ENCODE peak calls at places on chromosomes 3 and 15, in ten cellular contexts. F, V, I, T, J, K, B, Y, U and M are unnamed samples.

GRCh38 chr3:141203866-141204265 is 27.8 kb upstream of the PXYLP1 start:
- DNase-seq in F (no peak), V (no peak), I (no peak), T (no peak), J (no peak), K (no peak), B (no peak), Y (no peak), U (no peak), M (no peak)

GRCh38 chr3:197380786-197381185 is 82.4 kb upstream of the DLG1 start:
- DNase-seq in F (no peak), V (no peak), I (no peak), T (no peak), J (no peak), K (no peak), B (no peak), Y (no peak), U (no peak), M (no peak)

GRCh38 chr3:140972833-140973232 is 31.2 kb downstream of the SLC25A36 start:
- DNase-seq in F (peak), V (no peak), I (peak), T (no peak), J (peak), K (no peak), B (no peak), Y (peak), U (no peak), M (peak)

GRCh38 chr3:4394048-4394447 is 73.0 kb downstream of the SUMF1 start:
- DNase-seq in F (no peak), V (no peak), I (no peak), T (no peak), J (peak), K (peak), B (no peak), Y (no peak), U (peak), M (no peak)

GRCh38 chr15:55475842-55476241 is 32.2 kb downstream of the DNAAF4 start:
- DNase-seq in F (no peak), V (no peak), I (no peak), T (no peak), J (no peak), K (no peak), B (no peak), Y (no peak), U (no peak), M (peak)

GRCh38 chr3:14213066-14213774 is 34.6 kb downstream of the LSM3 start:
- DNase-seq in F (no peak), V (no peak), I (no peak), T (no peak), J (no peak), K (no peak), B (no peak), Y (no peak), U (no peak), M (no peak)

GRCh38 chr3:47867451-47868017 is 64.6 kb downstream of the DHX30 start:
- DNase-seq in F (no peak), V (no peak), I (no peak), T (no peak), J (no peak), K (no peak), B (no peak), Y (no peak), U (no peak), M (no peak)

GRCh38 chr3:193008654-193009053 is 91.0 kb upstream of the MB21D2 start:
- DNase-seq in F (no peak), V (no peak), I (no peak), T (no peak), J (no peak), K (no peak), B (no peak), Y (no peak), U (no peak), M (no peak)

GRCh38 chr3:192887047-192887446 is 30.6 kb downstream of the MB21D2 start:
- DNase-seq in F (no peak), V (no peak), I (no peak), T (no peak), J (peak), K (peak), B (no peak), Y (peak), U (no peak), M (no peak)

GRCh38 chr3:29236441-29236840 is 44.4 kb upstream of the RBMS3 start:
- DNase-seq in F (no peak), V (no peak), I (no peak), T (no peak), J (no peak), K (no peak), B (peak), Y (no peak), U (no peak), M (no peak)

GRCh38 chr3:184379375-184380209 is at the start of gene CHRD:
- DNase-seq in F (no peak), V (no peak), I (no peak), T (peak), J (no peak), K (no peak), B (no peak), Y (no peak), U (no peak), M (peak)

GRCh38 chr3:9230596-9230995 is 18.9 kb downstream of the SRGAP3 start:
- DNase-seq in F (no peak), V (no peak), I (no peak), T (no peak), J (peak), K (no peak), B (no peak), Y (no peak), U (no peak), M (no peak)

GRCh38 chr3:195139876-195140240 is 131.1 kb downstream of the XXYLT1 start:
- DNase-seq in F (no peak), V (no peak), I (no peak), T (no peak), J (no peak), K (no peak), B (no peak), Y (peak), U (no peak), M (no peak)

GRCh38 chr15:101070502-101071273 is 151.5 kb downstream of the LRRK1 start:
- DNase-seq in F (peak), V (no peak), I (no peak), T (no peak), J (peak), K (no peak), B (peak), Y (peak), U (no peak), M (no peak)

GRCh38 chr15:31295660-31296059 is 31.0 kb upstream of the KLF13 start:
- DNase-seq in F (no peak), V (no peak), I (no peak), T (no peak), J (no peak), K (no peak), B (no peak), Y (no peak), U (no peak), M (no peak)

GRCh38 chr3:196590279-196590678 is 21.8 kb downstream of the FBXO45 start:
- DNase-seq in F (no peak), V (no peak), I (no peak), T (no peak), J (no peak), K (no peak), B (no peak), Y (no peak), U (no peak), M (no peak)

GRCh38 chr15:77519540-77519939 is 98.9 kb downstream of the HMG20A start:
- DNase-seq in F (no peak), V (no peak), I (no peak), T (no peak), J (no peak), K (no peak), B (no peak), Y (no peak), U (no peak), M (no peak)

GRCh38 chr3:1664266-1664665 is 434.4 kb upstream of the CNTN4 start:
- DNase-seq in F (no peak), V (no peak), I (no peak), T (no peak), J (no peak), K (no peak), B (no peak), Y (no peak), U (no peak), M (no peak)
- TF ChIP-seq CTCF in F (no peak), V (no peak), I (no peak), T (no peak), J (no peak), K (no peak), B (no peak), Y (no peak), U (no peak), M (no peak)

GRCh38 chr15:45785897-45786296 is 151.1 kb downstream of the SQOR start:
- DNase-seq in F (no peak), V (no peak), I (no peak), T (no peak), J (no peak), K (no peak), B (no peak), Y (no peak), U (no peak), M (no peak)

GRCh38 chr15:45784656-45785055 is 149.8 kb downstream of the SQOR start:
- DNase-seq in F (no peak), V (no peak), I (no peak), T (no peak), J (no peak), K (no peak), B (no peak), Y (peak), U (no peak), M (no peak)

GRCh38 chr15:45777781-45778180 is 143.0 kb downstream of the SQOR start:
- DNase-seq in F (no peak), V (no peak), I (no peak), T (no peak), J (no peak), K (no peak), B (no peak), Y (no peak), U (no peak), M (no peak)

GRCh38 chr15:45776772-45777171 is 141.9 kb downstream of the SQOR start:
- DNase-seq in F (no peak), V (no peak), I (no peak), T (no peak), J (no peak), K (no peak), B (no peak), Y (no peak), U (no peak), M (no peak)

DNA sequence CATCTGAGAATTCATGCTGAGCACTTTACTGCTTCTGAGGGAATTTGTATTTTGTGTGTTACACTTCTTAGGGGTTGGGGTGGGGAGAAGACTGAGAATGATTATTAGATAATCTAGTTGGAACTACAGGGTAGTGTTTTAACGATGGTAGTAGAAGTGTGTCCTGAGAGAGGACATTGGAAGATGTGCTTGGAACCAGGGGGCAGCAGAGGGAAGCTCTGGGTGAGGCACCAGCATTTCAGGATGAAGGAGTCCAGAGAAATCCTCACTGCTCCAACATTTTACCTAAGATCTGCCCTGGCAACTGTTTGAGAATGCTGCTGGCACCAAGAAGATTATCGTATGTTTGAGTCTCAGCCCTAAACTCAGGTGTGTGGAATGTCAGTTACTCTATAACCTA is 145.5 kb downstream of the SQOR start:
- DNase-seq in F (no peak), V (no peak), I (no peak), T (no peak), J (no peak), K (no peak), B (no peak), Y (no peak), U (no peak), M (no peak)
- TF ChIP-seq CTCF in F (no peak), V (no peak), I (no peak), T (no peak), J (no peak), K (no peak), B (no peak), Y (peak), U (no peak), M (no peak)

GRCh38 chr15:89299896-89300295 is 34.7 kb downstream of the POLG start:
- DNase-seq in F (peak), V (no peak), I (no peak), T (no peak), J (peak), K (no peak), B (no peak), Y (peak), U (no peak), M (no peak)
- TF ChIP-seq CTCF in F (peak), V (no peak), I (no peak), T (no peak), J (peak), K (no peak), B (peak), Y (peak), U (no peak), M (no peak)

GRCh38 chr3:58387650-58388546 is 45.7 kb downstream of the PDHB start:
- DNase-seq in F (no peak), V (no peak), I (no peak), T (no peak), J (no peak), K (no peak), B (no peak), Y (no peak), U (no peak), M (no peak)

GRCh38 chr3:58388550-58389061 is 45.0 kb downstream of the PDHB start:
- DNase-seq in F (peak), V (no peak), I (no peak), T (no peak), J (peak), K (no peak), B (peak), Y (peak), U (no peak), M (no peak)

GRCh38 chr3:58384381-58385090 is 49.1 kb downstream of the PDHB start:
- DNase-seq in F (no peak), V (no peak), I (no peak), T (no peak), J (no peak), K (no peak), B (no peak), Y (no peak), U (no peak), M (no peak)

GRCh38 chr3:58383904-58384303 is 49.7 kb downstream of the PDHB start:
- DNase-seq in F (peak), V (no peak), I (no peak), T (no peak), J (peak), K (no peak), B (peak), Y (peak), U (no peak), M (no peak)

DNA sequence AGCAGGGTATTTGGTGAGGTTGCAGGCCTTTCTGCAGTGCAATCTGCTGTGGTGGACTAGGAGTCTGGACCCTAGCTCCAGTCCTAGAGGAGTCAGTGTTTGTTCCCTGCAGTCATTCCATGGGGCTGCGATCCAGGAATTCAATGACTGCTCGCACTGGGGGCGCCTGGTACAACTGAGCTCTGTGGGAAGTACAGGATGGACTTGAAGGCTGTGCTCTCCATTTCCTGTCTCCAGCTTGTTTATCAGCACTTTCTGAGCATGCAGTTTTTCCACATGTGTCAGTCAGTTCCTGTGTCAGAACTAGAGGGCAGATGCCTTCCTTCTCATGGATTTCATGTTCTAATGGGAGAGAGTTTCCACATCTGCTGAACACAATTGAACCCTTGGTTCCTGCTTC is 46.7 kb downstream of the PDHB start:
- DNase-seq in F (no peak), V (peak), I (no peak), T (no peak), J (peak), K (peak), B (peak), Y (no peak), U (peak), M (no peak)
- TF ChIP-seq CTCF in F (no peak), V (no peak), I (no peak), T (no peak), J (no peak), K (no peak), B (no peak), Y (no peak), U (no peak), M (no peak)

DNA sequence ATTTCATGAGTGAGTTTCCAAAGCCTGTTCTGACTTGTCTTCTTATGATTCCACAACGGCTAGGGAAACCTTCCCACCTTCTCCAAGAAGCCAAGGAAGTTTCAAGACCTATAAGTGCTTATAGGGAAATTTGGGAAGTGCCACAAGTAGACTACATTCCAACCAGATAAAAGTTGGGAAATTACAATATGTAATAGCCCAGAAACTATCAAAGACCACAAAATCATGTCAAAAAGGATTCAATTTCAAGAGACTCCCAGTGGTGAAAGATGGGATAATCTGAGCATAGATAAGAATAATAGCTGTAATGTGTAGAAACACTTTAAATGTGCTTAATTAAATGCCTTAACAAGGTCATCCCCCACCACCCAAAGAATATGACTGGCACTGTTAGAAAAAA is 169.2 kb upstream of the SLC2A2 start:
- DNase-seq in F (no peak), V (no peak), I (no peak), T (no peak), J (peak), K (no peak), B (no peak), Y (no peak), U (no peak), M (no peak)
- TF ChIP-seq CTCF in F (peak), V (peak), I (no peak), T (no peak), J (no peak), K (no peak), B (no peak), Y (peak), U (no peak), M (no peak)

GRCh38 chr15:89492934-89493631 is 3.3 kb downstream of the RHCG start:
- DNase-seq in F (no peak), V (no peak), I (no peak), T (no peak), J (no peak), K (no peak), B (no peak), Y (no peak), U (no peak), M (no peak)

GRCh38 chr15:89496155-89497098 is at the start of gene RHCG:
- DNase-seq in F (no peak), V (peak), I (peak), T (peak), J (peak), K (no peak), B (no peak), Y (no peak), U (peak), M (peak)

GRCh38 chr15:89494006-89494405 is 2.4 kb downstream of the RHCG start:
- DNase-seq in F (no peak), V (no peak), I (no peak), T (no peak), J (no peak), K (no peak), B (no peak), Y (no peak), U (no peak), M (no peak)

GRCh38 chr15:89495638-89496145 is 691 bp downstream of the RHCG start:
- DNase-seq in F (no peak), V (no peak), I (no peak), T (no peak), J (no peak), K (no peak), B (no peak), Y (peak), U (no peak), M (no peak)

DNA sequence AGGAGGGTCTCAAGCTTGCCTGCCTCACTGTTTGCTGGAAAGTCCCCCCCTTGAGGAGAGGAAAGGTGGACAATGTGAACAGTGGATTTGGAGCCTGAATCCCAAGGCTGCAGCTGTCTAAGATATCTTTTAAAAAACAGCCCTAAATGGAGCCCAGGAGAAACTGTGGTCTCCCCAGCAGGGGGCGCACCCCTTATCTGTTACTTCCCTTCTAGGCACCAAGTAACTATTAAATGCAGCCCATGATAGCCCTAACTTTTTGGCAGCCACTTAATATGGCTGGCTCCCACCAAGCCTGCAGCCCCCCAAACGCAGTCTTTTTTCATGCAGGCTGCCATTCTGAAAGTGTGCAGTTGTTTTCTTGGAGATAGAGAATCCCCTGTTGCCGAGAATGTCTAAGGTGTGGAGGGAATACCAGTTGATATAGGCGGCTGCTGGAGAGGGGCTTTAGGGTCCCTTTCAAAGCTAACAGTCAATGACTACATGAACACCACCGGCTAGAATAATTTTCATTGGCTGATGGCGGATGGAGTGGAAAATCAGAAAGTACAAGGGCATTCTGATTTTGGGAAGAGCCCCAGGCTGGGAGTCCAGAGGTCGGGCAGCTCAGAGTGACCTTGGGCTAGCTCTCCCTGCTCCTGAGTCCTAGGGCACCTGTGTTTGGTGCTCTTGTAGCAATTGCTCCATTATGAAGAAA is 1.3 kb downstream of the RHCG start:
- DNase-seq in F (no peak), V (peak), I (peak), T (peak), J (no peak), K (no peak), B (no peak), Y (peak), U (peak), M (peak)
- TF ChIP-seq CTCF in F (peak), V (peak), I (peak), T (peak), J (peak), K (no peak), B (peak), Y (peak), U (peak), M (peak)

DNA sequence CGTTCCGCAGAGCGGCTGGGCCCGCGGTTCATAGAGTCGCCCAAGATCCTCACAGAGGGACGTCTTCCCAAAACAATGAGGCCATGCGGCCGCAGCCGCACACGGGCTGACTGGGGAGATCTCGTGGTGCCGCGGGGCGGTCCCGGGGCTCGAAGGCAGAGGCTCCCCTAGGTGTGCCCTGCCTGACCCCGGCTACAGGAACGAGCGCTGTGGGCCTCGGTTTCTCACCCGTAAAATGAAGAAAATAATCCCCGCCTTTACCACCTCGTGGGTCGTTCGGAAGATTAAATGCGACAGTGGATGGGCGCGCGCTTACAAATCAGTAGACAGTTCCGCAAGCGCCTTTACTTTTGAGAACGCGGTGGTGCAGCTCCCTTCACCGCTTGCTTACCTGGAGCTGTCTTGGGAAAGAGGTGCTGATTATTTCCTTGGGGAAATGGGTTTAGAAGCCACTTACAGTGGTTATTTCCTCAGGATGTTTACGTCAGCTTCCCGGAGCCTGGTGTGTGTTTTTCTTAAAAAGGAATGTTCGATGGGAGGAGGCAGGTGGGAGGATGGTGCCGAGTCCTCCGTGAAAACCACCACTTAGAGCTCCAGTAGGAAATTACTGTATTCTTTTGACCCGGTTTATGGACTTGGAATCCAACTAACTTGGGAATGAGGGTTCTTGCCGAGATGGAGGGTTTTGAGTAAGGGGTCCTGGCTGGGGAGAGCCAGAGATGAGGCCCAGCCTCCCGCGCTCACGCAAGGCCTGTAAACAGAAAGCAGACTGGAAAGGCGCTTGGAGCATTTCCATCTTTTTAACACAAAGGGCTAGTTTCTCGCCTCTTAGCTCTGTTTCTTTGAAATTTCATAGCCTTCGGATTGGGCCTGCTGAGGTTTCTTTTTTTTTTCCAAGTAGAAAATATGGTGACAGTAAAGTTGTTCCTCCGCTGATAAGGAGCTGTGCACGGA is 2.0 kb upstream of the MEX3B start:
- DNase-seq in F (no peak), V (peak), I (peak), T (no peak), J (peak), K (no peak), B (no peak), Y (no peak), U (no peak), M (peak)
- TF ChIP-seq CTCF in F (no peak), V (no peak), I (no peak), T (no peak), J (no peak), K (no peak), B (no peak), Y (peak), U (no peak), M (no peak)

GRCh38 chr3:63232764-63233396 is 45.2 kb upstream of the SYNPR start:
- DNase-seq in F (no peak), V (no peak), I (no peak), T (no peak), J (peak), K (no peak), B (no peak), Y (peak), U (no peak), M (no peak)
- TF ChIP-seq CTCF in F (peak), V (peak), I (peak), T (no peak), J (peak), K (peak), B (peak), Y (peak), U (peak), M (no peak)